ENCODE peak calls at places on chromosomes 2 and 18, in five cellular contexts. Q, I, X, L and N are unnamed samples.

GRCh38 chr2:14348247-14348646 is 284.3 kb upstream of the LRATD1 start:
- DNase-seq in X (no peak), I (no peak), Q (no peak), L (no peak), N (no peak)

GRCh38 chr18:51211552-51211951 is 14.1 kb upstream of the MEX3C start:
- DNase-seq in Q (no peak), L (peak; percentile 99), X (peak; percentile 79), I (peak; percentile 59), N (no peak)

GRCh38 chr18:50143891-50144290 is 51.1 kb downstream of the MYO5B start:
- DNase-seq in L (peak; percentile 96), X (no peak), I (no peak), Q (no peak), N (no peak)

GRCh38 chr2:132582360-132582759 is 87.6 kb downstream of the LYPD1 start:
- DNase-seq in I (peak; percentile 69), Q (no peak), X (no peak), L (no peak), N (no peak)

GRCh38 chr2:64153811-64154210 is 9.6 kb upstream of the PELI1 start:
- DNase-seq in L (peak; percentile 44), Q (no peak), I (no peak), X (no peak), N (no peak)

GRCh38 chr2:173043466-173043865 is 32.2 kb upstream of the MAP3K20 start:
- DNase-seq in Q (no peak), X (no peak), I (no peak), L (peak; percentile 73), N (no peak)

GRCh38 chr2:213067888-213068287 is 83.5 kb downstream of the IKZF2 start:
- DNase-seq in X (no peak), I (peak; percentile 34), L (peak; percentile 24), Q (no peak), N (peak; percentile 8)

GRCh38 chr2:23602113-23602512 is 217.1 kb downstream of the KLHL29 start:
- DNase-seq in L (peak; percentile 61), Q (peak; percentile 64), I (peak; percentile 81), X (peak; percentile 66), N (peak; percentile 38)

GRCh38 chr2:101162561-101163330 is 11.6 kb upstream of the TBC1D8 start:
- DNase-seq in Q (no peak), X (no peak), I (no peak), L (no peak), N (no peak)

GRCh38 chr18:9708882-9709877 is 1.1 kb downstream of the RAB31 start:
- DNase-seq in Q (no peak), X (no peak), L (no peak), I (no peak), N (no peak)

GRCh38 chr2:44392338-44392943 is 30.7 kb downstream of the CAMKMT start:
- DNase-seq in X (peak; percentile 42), L (peak; percentile 2), I (peak; percentile 21), Q (no peak), N (peak; percentile 17)